ENCODE peak calls at places on chromosomes 5 and 9, in ten cellular contexts. O is iris pigment epithelial cell, I is AG08395, U is SK-N-DZ, X is amniotic epithelial cell, G is activated T-helper 1 cell treated with Interleukin-2 at 50 U/mL for 16 hours, J is osteocyte, A is DND-41, T is NCI-H1436 treated with DMSO at 0.1 percent for 48 hours, L is cardiac muscle cell. P is an unnamed sample.

GRCh38 chr9:98607787-98608186 is 100.9 kb downstream of the GABBR2 start:
- DNase-seq in O (peak), I (peak), U (no peak), X (peak), G (no peak), J (no peak), A (no peak), T (no peak), L (peak), P (no peak)

GRCh38 chr9:30574355-30575151 is 1809.9 kb upstream of the ACO1 start:
- DNase-seq in O (no peak), I (no peak), U (no peak), X (no peak), G (no peak), J (no peak), A (no peak), T (no peak), L (no peak), P (no peak)

GRCh38 chr5:136028782-136029742 is at the start of gene TGFBI:
- DNase-seq in O (peak), I (peak), U (no peak), X (peak), G (peak), J (no peak), A (no peak), T (no peak), L (peak), P (peak)

GRCh38 chr5:131382407-131383395 is 118.8 kb downstream of the CDC42SE2 start:
- DNase-seq in O (peak), I (peak), U (peak), X (peak), G (peak), J (no peak), A (peak), T (peak), L (peak), P (peak)

GRCh38 chr5:113574417-113574816 is 60.9 kb downstream of the YTHDC2 start:
- DNase-seq in O (peak), I (peak), U (no peak), X (peak), G (no peak), J (no peak), A (no peak), T (no peak), L (peak), P (no peak)

GRCh38 chr5:145936401-145937131 is at the start of gene SH3RF2:
- DNase-seq in O (peak), I (peak), U (peak), X (peak), G (no peak), J (peak), A (no peak), T (no peak), L (peak), P (peak)

GRCh38 chr9:77092536-77092935 is 73.1 kb downstream of the FOXB2 start:
- DNase-seq in O (peak), I (peak), U (no peak), X (peak), G (no peak), J (no peak), A (no peak), T (no peak), L (peak), P (no peak)

GRCh38 chr5:74318985-74319563 is 321.5 kb downstream of the ENC1 start:
- DNase-seq in O (no peak), I (peak), U (no peak), X (no peak), G (no peak), J (no peak), A (no peak), T (no peak), L (no peak), P (no peak)

GRCh38 chr5:83306572-83307241 is 164.8 kb upstream of the VCAN start:
- DNase-seq in O (peak), I (peak), U (no peak), X (peak), G (no peak), J (no peak), A (no peak), T (no peak), L (peak), P (no peak)

GRCh38 chr9:112103405-112103804 is 71.7 kb downstream of the SUSD1 start:
- DNase-seq in O (no peak), I (no peak), U (no peak), X (no peak), G (no peak), J (no peak), A (no peak), T (no peak), L (no peak), P (no peak)

GRCh38 chr5:143279698-143280097 is 123.8 kb downstream of the NR3C1 start:
- DNase-seq in O (peak), I (no peak), U (no peak), X (peak), G (no peak), J (no peak), A (no peak), T (no peak), L (peak), P (no peak)

GRCh38 chr9:16238730-16239129 is 631.7 kb downstream of the BNC2 start:
- DNase-seq in O (peak), I (no peak), U (no peak), X (no peak), G (no peak), J (no peak), A (no peak), T (no peak), L (no peak), P (no peak)

GRCh38 chr5:75484605-75485004 is 26.8 kb downstream of the CERT1 start:
- DNase-seq in O (no peak), I (no peak), U (no peak), X (no peak), G (no peak), J (no peak), A (no peak), T (no peak), L (no peak), P (no peak)

GRCh38 chr5:148794275-148794674 is 32.1 kb upstream of the ADRB2 start:
- DNase-seq in O (peak), I (no peak), U (no peak), X (peak), G (no peak), J (no peak), A (no peak), T (no peak), L (peak), P (no peak)

GRCh38 chr5:119411291-119411934 is 40.9 kb upstream of the HSD17B4 start:
- DNase-seq in O (no peak), I (peak), U (no peak), X (peak), G (no peak), J (no peak), A (no peak), T (no peak), L (peak), P (no peak)

GRCh38 chr9:38421498-38422211 is 2.6 kb downstream of the IGFBPL1 start:
- DNase-seq in O (no peak), I (no peak), U (peak), X (no peak), G (no peak), J (no peak), A (no peak), T (no peak), L (peak), P (peak)

GRCh38 chr9:82894961-82895902 is 167.7 kb downstream of the RASEF start:
- DNase-seq in O (no peak), I (no peak), U (peak), X (no peak), G (no peak), J (no peak), A (no peak), T (no peak), L (no peak), P (peak)

GRCh38 chr5:72079288-72079687 is 28.0 kb upstream of the MAP1B start:
- DNase-seq in O (peak), I (no peak), U (peak), X (no peak), G (no peak), J (no peak), A (no peak), T (no peak), L (peak), P (no peak)

GRCh38 chr9:11319477-11320060 is 706.8 kb upstream of the PTPRD start:
- DNase-seq in O (peak), I (no peak), U (peak), X (peak), G (no peak), J (no peak), A (no peak), T (peak), L (peak), P (no peak)

GRCh38 chr5:124746916-124747769 is 704 bp upstream of the ZNF608 start:
- DNase-seq in O (peak), I (peak), U (peak), X (peak), G (no peak), J (peak), A (no peak), T (peak), L (peak), P (peak)

GRCh38 chr9:133188006-133188842 is 20.8 kb downstream of the OBP2B start:
- DNase-seq in O (no peak), I (no peak), U (peak), X (no peak), G (no peak), J (no peak), A (peak), T (no peak), L (no peak), P (no peak)

GRCh38 chr9:126882746-126883145 is 22.3 kb downstream of the ZBTB34 start:
- DNase-seq in O (no peak), I (no peak), U (no peak), X (no peak), G (no peak), J (no peak), A (no peak), T (no peak), L (no peak), P (no peak)

GRCh38 chr5:151079838-151080619 is 805 bp downstream of the TNIP1 start:
- DNase-seq in O (peak), I (no peak), U (peak), X (peak), G (no peak), J (no peak), A (no peak), T (no peak), L (peak), P (no peak)

GRCh38 chr9:38053697-38054461 is 15.1 kb downstream of the SHB start:
- DNase-seq in O (no peak), I (no peak), U (no peak), X (no peak), G (no peak), J (no peak), A (no peak), T (no peak), L (no peak), P (no peak)

GRCh38 chr5:86640998-86641397 is 23.3 kb downstream of the COX7C start:
- DNase-seq in O (no peak), I (no peak), U (no peak), X (no peak), G (no peak), J (no peak), A (no peak), T (no peak), L (no peak), P (no peak)

GRCh38 chr5:34817558-34818351 is 21.2 kb upstream of the TTC23L start:
- DNase-seq in O (peak), I (peak), U (no peak), X (peak), G (no peak), J (no peak), A (no peak), T (no peak), L (no peak), P (no peak)

GRCh38 chr9:113886003-113886324 is 9.9 kb downstream of the ZNF618 start:
- DNase-seq in O (peak), I (peak), U (no peak), X (no peak), G (no peak), J (peak), A (no peak), T (no peak), L (peak), P (no peak)

GRCh38 chr5:35777358-35778087 is 79.2 kb upstream of the IL7R start:
- DNase-seq in O (peak), I (peak), U (peak), X (peak), G (peak), J (no peak), A (peak), T (peak), L (peak), P (peak)

GRCh38 chr5:149238540-149238939 is 33.1 kb upstream of the AFAP1L1 start:
- DNase-seq in O (no peak), I (peak), U (no peak), X (no peak), G (no peak), J (no peak), A (no peak), T (no peak), L (peak), P (no peak)

GRCh38 chr5:147661576-147661975 is 121.0 kb downstream of the JAKMIP2 start:
- DNase-seq in O (peak), I (no peak), U (no peak), X (peak), G (no peak), J (no peak), A (no peak), T (no peak), L (peak), P (no peak)

GRCh38 chr5:32714836-32715235 is 3.7 kb downstream of the NPR3 start:
- DNase-seq in O (peak), I (no peak), U (no peak), X (no peak), G (no peak), J (no peak), A (no peak), T (no peak), L (no peak), P (no peak)

GRCh38 chr5:20360243-20360642 is 372.2 kb upstream of the CDH18 start:
- DNase-seq in O (no peak), I (no peak), U (no peak), X (no peak), G (no peak), J (no peak), A (no peak), T (no peak), L (no peak), P (no peak)

GRCh38 chr9:92634712-92635605 is 35.0 kb downstream of the IPPK start:
- DNase-seq in O (peak), I (peak), U (peak), X (peak), G (peak), J (peak), A (peak), T (no peak), L (peak), P (peak)

GRCh38 chr5:95110112-95110511 is 174.8 kb downstream of the MCTP1 start:
- DNase-seq in O (no peak), I (no peak), U (no peak), X (no peak), G (no peak), J (no peak), A (no peak), T (no peak), L (no peak), P (no peak)

GRCh38 chr5:143434261-143435206 is 31.0 kb upstream of the NR3C1 start:
- DNase-seq in O (no peak), I (no peak), U (peak), X (peak), G (peak), J (no peak), A (peak), T (no peak), L (peak), P (no peak)

GRCh38 chr9:136729144-136729543 is 13.6 kb downstream of the LCN10 start:
- DNase-seq in O (no peak), I (no peak), U (no peak), X (no peak), G (no peak), J (no peak), A (no peak), T (no peak), L (no peak), P (no peak)

GRCh38 chr9:124335320-124335707 is 77.6 kb downstream of the NEK6 start:
- DNase-seq in O (no peak), I (no peak), U (no peak), X (peak), G (no peak), J (no peak), A (no peak), T (no peak), L (no peak), P (no peak)

GRCh38 chr5:127838661-127839060 is 135.5 kb downstream of the CCDC192 start:
- DNase-seq in O (peak), I (peak), U (no peak), X (peak), G (no peak), J (no peak), A (no peak), T (no peak), L (peak), P (no peak)

GRCh38 chr9:113737414-113738271 is 138.5 kb upstream of the ZNF618 start:
- DNase-seq in O (peak), I (peak), U (peak), X (peak), G (no peak), J (peak), A (peak), T (no peak), L (peak), P (peak)